ENCODE peak calls at places on chromosomes 6 and 20, in nine cellular contexts. O is hepatic stellate cell, C is globus pallidus, A is head of caudate nucleus, N is GM12865, K is psoas muscle, F is HT1080, W is NCI-H226, X is T follicular helper cell. S is an unnamed sample.

GRCh38 chr6:155077784-155078183 is 82.7 kb downstream of the TIAM2 start:
- DNase-seq in O (no peak), C (no peak), A (no peak), N (no peak), K (no peak), F (no peak), W (no peak), X (no peak), S (no peak)

GRCh38 chr6:150452642-150453243 is 83.9 kb downstream of the IYD start:
- DNase-seq in O (no peak), C (no peak), A (no peak), N (no peak), K (peak), F (no peak), W (no peak), X (no peak), S (no peak)

GRCh38 chr6:12048609-12049008 is 36.5 kb downstream of the HIVEP1 start:
- DNase-seq in O (no peak), C (no peak), A (no peak), N (peak), K (no peak), F (no peak), W (no peak), X (no peak), S (no peak)

GRCh38 chr20:9068896-9069663 is at the start of gene PLCB4:
- DNase-seq in O (peak), C (peak), A (peak), N (no peak), K (peak), F (peak), W (peak), X (no peak), S (no peak)

GRCh38 chr6:19327246-19327645 is 509.9 kb upstream of the ID4 start:
- DNase-seq in O (no peak), C (no peak), A (no peak), N (no peak), K (no peak), F (no peak), W (peak), X (no peak), S (no peak)

GRCh38 chr6:6925391-6926164 is 182.2 kb upstream of the RREB1 start:
- DNase-seq in O (no peak), C (no peak), A (no peak), N (no peak), K (peak), F (no peak), W (no peak), X (no peak), S (peak)

GRCh38 chr6:161251345-161251744 is 22.5 kb downstream of the AGPAT4 start:
- DNase-seq in O (no peak), C (no peak), A (no peak), N (no peak), K (no peak), F (no peak), W (no peak), X (no peak), S (no peak)

GRCh38 chr20:33298391-33298790 is 15.4 kb downstream of the BPIFB1 start:
- DNase-seq in O (no peak), C (no peak), A (no peak), N (no peak), K (no peak), F (no peak), W (no peak), X (no peak), S (no peak)

GRCh38 chr20:63191400-63191799 is 24.5 kb downstream of the YTHDF1 start:
- DNase-seq in O (no peak), C (no peak), A (no peak), N (no peak), K (no peak), F (peak), W (no peak), X (no peak), S (no peak)